ENCODE peak calls at places on chromosomes 1 and 21, in six cellular contexts. B is BE2C, A is MM.1S, U is adrenal gland, D is psoas muscle, C is lower leg skin. J is an unnamed sample.

GRCh38 chr1:24535021-24535424 is 20.9 kb upstream of the NCMAP start:
- DNase-seq in B (no peak), A (peak; percentile 88), U (no peak), D (no peak), C (no peak), J (no peak)

GRCh38 chr1:204123376-204123775 is 28.5 kb downstream of the ETNK2 start:
- DNase-seq in B (no peak), A (no peak), U (no peak), D (no peak), C (no peak), J (no peak)

GRCh38 chr1:114691061-114691460 is 4.3 kb downstream of the AMPD1 start:
- DNase-seq in B (no peak), A (no peak), U (no peak), D (no peak), C (no peak), J (no peak)

GRCh38 chr1:173248247-173248940 is 41.3 kb upstream of the TNFSF4 start:
- DNase-seq in B (no peak), A (no peak), U (no peak), D (no peak), C (no peak), J (no peak)

GRCh38 chr1:159915571-159916239 is 9.6 kb downstream of the TAGLN2 start:
- DNase-seq in B (no peak), A (no peak), U (no peak), D (no peak), C (no peak), J (no peak)

GRCh38 chr1:207866471-207867135 is 44.3 kb downstream of the CD34 start:
- DNase-seq in B (no peak), A (no peak), U (peak; percentile 81), D (peak; percentile 55), C (peak; percentile 90), J (no peak)

GRCh38 chr1:234597894-234598293 is 12.1 kb downstream of the IRF2BP2 start:
- DNase-seq in B (peak; percentile 62), A (peak; percentile 81), U (peak; percentile 58), D (no peak), C (no peak), J (no peak)

GRCh38 chr1:219405531-219406331 is 207.2 kb downstream of the ZC3H11B start:
- DNase-seq in B (no peak), A (no peak), U (no peak), D (no peak), C (no peak), J (no peak)

GRCh38 chr1:161001068-161001467 is 19.9 kb downstream of the F11R start:
- DNase-seq in B (no peak), A (no peak), U (no peak), D (no peak), C (no peak), J (no peak)

GRCh38 chr1:54681396-54681795 is 34.3 kb upstream of the TTC4 start:
- DNase-seq in B (no peak), A (no peak), U (no peak), D (no peak), C (no peak), J (no peak)

GRCh38 chr1:174920093-174920492 is 79.7 kb upstream of the CACYBP start:
- DNase-seq in B (no peak), A (no peak), U (no peak), D (no peak), C (no peak), J (no peak)

GRCh38 chr1:19209439-19209989 is 552 bp downstream of the UBR4 start:
- DNase-seq in B (peak; percentile 18), A (peak; percentile 59), U (peak; percentile 42), D (peak; percentile 40), C (peak; percentile 86), J (no peak)

GRCh38 chr21:21396424-21396823 is 398.2 kb downstream of the NCAM2 start:
- DNase-seq in B (no peak), A (no peak), U (no peak), D (no peak), C (no peak), J (no peak)

GRCh38 chr1:8161546-8162110 is 135.5 kb upstream of the ERRFI1 start:
- DNase-seq in B (no peak), A (no peak), U (no peak), D (no peak), C (no peak), J (no peak)

GRCh38 chr1:161069731-161070270 is at the start of gene ARHGAP30:
- DNase-seq in B (no peak), A (peak; percentile 99), U (peak; percentile 56), D (peak; percentile 62), C (peak; percentile 90), J (peak; percentile 72)

GRCh38 chr21:14382486-14382834 is 486 bp downstream of the HSPA13 start:
- DNase-seq in B (no peak), A (no peak), U (no peak), D (no peak), C (no peak), J (no peak)

GRCh38 chr1:43557744-43558245 is 27.1 kb downstream of the PTPRF start:
- DNase-seq in B (no peak), A (no peak), U (no peak), D (no peak), C (no peak), J (no peak)

GRCh38 chr1:225737866-225738265 is 39.8 kb upstream of the SRP9 start:
- DNase-seq in B (no peak), A (no peak), U (no peak), D (no peak), C (no peak), J (no peak)

GRCh38 chr1:225736651-225737097 is 41.0 kb upstream of the SRP9 start:
- DNase-seq in B (peak; percentile 26), A (no peak), U (no peak), D (no peak), C (no peak), J (no peak)

GRCh38 chr1:225737179-225737578 is 40.4 kb upstream of the SRP9 start:
- DNase-seq in B (peak; percentile 21), A (no peak), U (peak; percentile 33), D (no peak), C (no peak), J (no peak)

GRCh38 chr1:225733254-225733653 is 44.4 kb upstream of the SRP9 start:
- DNase-seq in B (peak; percentile 29), A (no peak), U (peak; percentile 53), D (no peak), C (no peak), J (no peak)

DNA sequence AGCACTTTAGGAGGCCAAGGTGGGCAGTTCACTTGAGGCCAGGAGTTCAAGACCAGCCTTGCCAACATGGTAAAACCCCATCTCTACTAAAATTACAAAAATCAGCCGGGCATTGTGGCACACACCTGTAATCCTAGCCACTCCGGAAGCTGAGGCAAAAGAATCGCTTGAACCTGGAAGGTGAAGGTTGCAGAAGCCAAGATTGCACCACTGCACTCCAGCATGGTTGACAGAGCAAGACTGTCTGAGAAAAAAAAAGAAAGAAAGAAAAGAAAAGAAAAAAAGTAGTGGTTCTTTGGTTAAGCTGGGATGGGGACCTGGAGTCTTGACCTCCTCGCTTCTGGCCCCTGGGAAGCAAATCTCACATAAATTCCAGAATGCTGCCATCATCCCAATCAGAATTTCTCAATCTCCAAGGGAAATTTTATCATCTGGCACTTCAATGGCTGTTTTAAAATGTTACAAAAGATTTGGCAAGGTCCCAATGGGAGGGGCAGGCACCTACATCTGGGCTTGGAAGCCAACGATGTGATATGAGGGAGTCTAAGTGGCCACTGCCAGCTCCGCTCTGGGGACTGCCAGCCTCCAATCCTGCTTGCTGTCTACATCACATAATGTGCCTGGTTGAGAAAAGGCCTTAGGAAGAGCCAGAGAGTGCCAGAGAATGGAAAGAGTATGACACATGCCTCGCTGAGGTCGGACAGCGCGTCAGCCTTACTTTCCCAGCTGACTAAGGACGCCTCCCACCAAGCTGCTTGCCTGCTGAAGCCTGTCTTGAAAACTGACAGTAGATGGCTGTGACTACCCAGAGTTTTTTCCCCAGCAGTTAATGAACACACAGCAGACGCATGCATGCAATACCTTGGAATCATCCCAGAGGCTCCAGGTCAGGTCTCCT is 42.1 kb upstream of the SRP9 start:
- DNase-seq in B (peak; percentile 72), A (no peak), U (peak; percentile 92), D (peak; percentile 76), C (peak; percentile 92), J (no peak)
- H3K4me3 ChIP-seq in B (peak overlapping the region; percentile 11), A (no peak overlapping the region), U (no peak overlapping the region), D (no peak overlapping the region), C (no peak overlapping the region), J (peak overlapping the region; percentile 39)

DNA sequence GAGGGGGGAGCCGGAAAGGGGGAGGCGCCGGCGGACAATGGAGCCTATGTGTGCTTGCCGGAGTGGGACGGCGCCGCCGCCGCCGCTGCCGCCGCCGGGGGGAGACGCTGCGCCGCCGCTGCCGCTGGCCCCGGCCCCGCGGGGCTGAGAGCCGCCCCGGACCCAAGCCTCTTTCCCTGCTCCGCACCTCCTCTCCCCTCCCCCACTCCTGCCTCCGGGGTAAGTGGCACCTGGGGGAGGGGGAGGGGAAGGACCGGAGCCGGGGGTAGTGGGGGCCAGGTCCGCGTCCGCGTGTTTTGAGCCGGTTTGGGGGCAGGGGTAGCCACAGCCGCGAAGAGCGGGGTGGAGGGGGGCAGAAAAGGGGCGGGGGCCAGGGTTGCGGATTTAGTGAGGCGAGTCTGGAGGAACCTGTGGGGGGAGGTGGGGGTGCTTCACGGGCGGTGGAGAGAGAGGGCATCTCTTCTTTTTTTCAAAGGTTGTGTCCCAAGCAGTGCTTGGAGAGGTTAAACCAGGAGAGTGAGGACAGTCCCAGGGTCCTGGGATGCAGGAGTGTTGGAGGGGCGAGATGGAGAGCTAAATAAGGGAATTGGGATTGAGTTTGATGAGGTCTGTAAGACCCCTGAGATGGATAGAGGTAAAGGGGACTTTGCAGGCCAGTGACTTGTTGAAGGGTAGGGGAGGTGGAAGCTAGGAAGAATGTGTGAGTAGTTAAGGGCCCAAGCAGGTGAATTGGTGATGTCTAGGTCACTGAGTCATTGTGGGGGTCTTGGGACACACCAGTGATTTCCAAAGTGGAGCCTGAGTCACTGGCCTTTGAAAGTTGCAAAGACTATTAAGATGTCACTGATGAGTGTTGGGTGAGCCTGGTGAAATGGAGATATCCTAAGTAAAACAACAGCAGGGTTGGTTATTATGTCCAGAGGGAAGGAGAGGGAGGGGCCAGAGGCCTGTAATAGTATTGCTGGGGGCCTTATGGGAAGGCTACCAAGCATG is 59.1 kb downstream of the BCL9 start:
- DNase-seq in B (no peak), A (no peak), U (no peak), D (no peak), C (no peak), J (peak; percentile 51)
- TF ChIP-seq CTCF in B (no peak), A (no peak), U (peak; percentile 29), D (peak; percentile 37), C (no peak), J (peak; percentile 24)

DNA sequence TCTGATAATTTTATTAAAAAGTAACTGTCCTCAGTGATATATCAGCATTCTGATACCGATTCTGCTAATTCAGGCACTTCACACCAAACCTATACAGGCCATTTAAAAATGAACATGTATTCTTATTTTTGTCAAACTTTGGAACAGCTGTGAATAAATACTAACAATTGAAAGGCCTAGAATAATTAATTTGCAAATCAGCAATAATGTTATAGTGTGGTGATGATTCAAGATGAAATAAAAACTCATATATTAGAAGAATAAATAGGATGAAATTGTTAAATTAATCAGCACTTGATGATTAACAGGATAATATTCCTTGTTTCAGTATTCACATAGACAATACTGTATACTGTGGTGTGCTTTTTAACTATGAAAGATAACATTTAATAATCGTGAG is 9.9 kb downstream of the CDKN2C start:
- DNase-seq in B (no peak), A (no peak), U (no peak), D (no peak), C (no peak), J (no peak)
- H3K4me3 ChIP-seq in B (peak overlapping the region; percentile 78), A (no peak overlapping the region), U (no peak overlapping the region), D (peak overlapping the region; percentile 92), C (no peak overlapping the region), J (no peak overlapping the region)

DNA sequence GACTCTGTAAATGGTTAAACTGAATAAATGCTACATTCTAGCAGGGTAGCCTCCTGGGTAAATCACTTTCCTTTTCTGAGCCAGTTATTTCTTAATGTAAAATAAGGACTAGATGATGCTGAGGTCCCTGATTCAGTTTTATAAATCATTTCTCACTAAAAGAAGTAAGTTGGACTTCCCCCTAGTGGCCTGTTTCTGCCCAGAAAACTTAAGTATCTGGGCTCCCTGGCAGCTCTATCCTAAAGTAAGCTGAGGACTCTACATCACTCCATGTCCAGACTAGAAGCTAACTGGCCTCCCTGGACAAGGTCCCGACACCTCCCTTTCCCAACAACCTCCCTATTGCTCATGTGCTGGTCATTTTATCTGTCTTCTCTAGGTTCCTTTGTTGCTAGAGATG is 3.0 kb downstream of the GPN2 start:
- DNase-seq in B (no peak), A (peak; percentile 52), U (no peak), D (no peak), C (no peak), J (no peak)
- TF ChIP-seq CTCF in B (peak; percentile 45), A (peak; percentile 52), U (peak; percentile 35), D (peak; percentile 19), C (no peak), J (no peak)